ENCODE peak calls at places on chromosomes 11 and 22, in six cellular contexts. X is GM23248, I is AG04450, U is thoracic aorta, H is left ventricle myocardium inferior, R is uterus. M is an unnamed sample.

GRCh38 chr22:41876675-41877074 is 38.2 kb downstream of the SHISA8 start:
- DNase-seq in I (no peak), R (no peak), U (no peak), X (no peak), H (no peak), M (no peak)

GRCh38 chr11:67600324-67601029 is 6.3 kb upstream of the NDUFV1 start:
- DNase-seq in R (no peak), I (no peak), X (no peak), U (no peak), H (no peak), M (no peak)

GRCh38 chr11:130478204-130478701 is 29.8 kb downstream of the ADAMTS15 start:
- DNase-seq in I (peak), H (peak), U (peak), R (peak), X (peak), M (peak)

GRCh38 chr11:8760896-8761295 is 78.3 kb downstream of the RPL27A start:
- DNase-seq in H (no peak), I (peak), U (no peak), R (no peak), X (no peak), M (no peak)

GRCh38 chr11:8206251-8207079 is 37.6 kb upstream of the RIC3 start:
- DNase-seq in X (no peak), H (peak), R (no peak), I (no peak), U (no peak), M (no peak)

GRCh38 chr11:64358536-64358906 is 441 bp upstream of the RPS6KA4 start:
- DNase-seq in H (no peak), U (no peak), I (no peak), R (no peak), X (no peak), M (no peak)

GRCh38 chr11:58059011-58059358 is 28.2 kb downstream of the OR6Q1 start:
- DNase-seq in I (peak), R (no peak), H (no peak), U (no peak), X (peak), M (no peak)

GRCh38 chr11:118921121-118921928 is 4.4 kb downstream of the BCL9L start:
- DNase-seq in R (peak), X (peak), H (peak), I (no peak), U (no peak), M (no peak)

GRCh38 chr22:41910599-41911291 is 4.1 kb downstream of the SHISA8 start:
- DNase-seq in H (peak), R (no peak), X (peak), U (no peak), I (no peak), M (no peak)

GRCh38 chr11:86069408-86070086 is 663 bp upstream of the PICALM start:
- DNase-seq in X (peak), U (peak), H (no peak), I (peak), R (peak), M (peak)

GRCh38 chr11:26227883-26228502 is 103.9 kb upstream of the ANO3 start:
- DNase-seq in I (no peak), X (no peak), U (no peak), R (no peak), H (no peak), M (no peak)

GRCh38 chr11:2657697-2658284 is 42.0 kb downstream of the KCNQ1OT1 start:
- DNase-seq in I (no peak), U (no peak), H (no peak), X (no peak), R (no peak), M (no peak)

GRCh38 chr22:30873086-30873650 is 95.4 kb downstream of the MORC2 start:
- DNase-seq in H (no peak), R (no peak), U (no peak), X (no peak), I (no peak), M (no peak)

GRCh38 chr11:86888164-86888977 is 66.8 kb downstream of the FZD4 start:
- DNase-seq in X (peak), I (peak), H (no peak), R (no peak), U (no peak), M (no peak)

GRCh38 chr11:30062103-30062502 is 45.3 kb upstream of the KCNA4 start:
- DNase-seq in H (no peak), R (no peak), I (no peak), U (no peak), X (no peak), M (no peak)

GRCh38 chr11:94826415-94826814 is 58.3 kb downstream of the AMOTL1 start:
- DNase-seq in U (no peak), I (no peak), R (no peak), X (no peak), H (no peak), M (no peak)

GRCh38 chr11:88421530-88421929 is 84.0 kb upstream of the CTSC start:
- DNase-seq in R (no peak), H (no peak), U (no peak), X (peak), I (no peak), M (no peak)

GRCh38 chr11:32931605-32932004 is 39.0 kb downstream of the QSER1 start:
- DNase-seq in U (no peak), I (no peak), R (no peak), H (no peak), X (no peak), M (no peak)

GRCh38 chr11:46183819-46184218 is 62.6 kb upstream of the PHF21A start:
- DNase-seq in H (no peak), X (peak), I (peak), R (no peak), U (no peak), M (no peak)

GRCh38 chr11:72736452-72737069 is 15.6 kb downstream of the ARAP1 start:
- DNase-seq in U (no peak), R (no peak), X (peak), H (peak), I (no peak), M (no peak)

GRCh38 chr11:65854161-65854592 is 3.8 kb downstream of the CFL1 start:
- DNase-seq in U (no peak), H (no peak), X (no peak), R (no peak), I (no peak), M (no peak)

GRCh38 chr11:8356731-8357504 is 93.2 kb upstream of the LMO1 start:
- DNase-seq in R (peak), H (no peak), I (no peak), U (no peak), X (peak), M (no peak)

GRCh38 chr11:2929880-2930704 is 872 bp upstream of the PHLDA2 start:
- DNase-seq in H (no peak), X (peak), U (no peak), I (peak), R (no peak), M (no peak)

GRCh38 chr11:131408011-131408640 is 37.7 kb downstream of the NTM start:
- DNase-seq in I (no peak), X (peak), R (no peak), H (peak), U (no peak), M (peak)

GRCh38 chr22:41966607-41967240 is 2.5 kb upstream of the SEPTIN3 start:
- DNase-seq in U (no peak), H (no peak), X (peak), R (no peak), I (peak), M (peak)

GRCh38 chr11:72432347-72433287 is 1.7 kb downstream of the CLPB start:
- DNase-seq in H (no peak), R (no peak), U (no peak), X (peak), I (no peak), M (no peak)

GRCh38 chr22:19937616-19938473 is 3.7 kb upstream of the COMT start:
- DNase-seq in H (no peak), X (no peak), I (no peak), U (no peak), R (no peak), M (no peak)

GRCh38 chr11:92628401-92629292 is 340.8 kb upstream of the MTNR1B start:
- DNase-seq in R (no peak), I (no peak), X (peak), U (no peak), H (no peak), M (no peak)

GRCh38 chr11:12402027-12402426 is 24.7 kb downstream of the PARVA start:
- DNase-seq in X (no peak), R (no peak), H (no peak), I (no peak), U (no peak), M (no peak)

GRCh38 chr22:48884786-48885185 is 942.9 kb downstream of the BRD1 start:
- DNase-seq in H (peak), R (peak), U (no peak), I (no peak), X (no peak), M (no peak)

GRCh38 chr11:43935131-43935979 is 7.1 kb upstream of the C11orf96 start:
- DNase-seq in H (no peak), R (no peak), X (no peak), U (no peak), I (no peak), M (no peak)

GRCh38 chr11:112795142-112795815 is 165.9 kb upstream of the NCAM1 start:
- DNase-seq in X (peak), R (no peak), H (no peak), U (no peak), I (no peak), M (peak)

GRCh38 chr11:74018331-74019005 is 9.6 kb upstream of the UCP3 start:
- DNase-seq in I (peak), H (peak), X (peak), R (peak), U (peak), M (no peak)

GRCh38 chr11:62125881-62126280 is 2.1 kb downstream of the INCENP start:
- DNase-seq in X (no peak), R (no peak), U (no peak), I (no peak), H (no peak), M (no peak)

GRCh38 chr11:62127426-62127825 is 3.6 kb downstream of the INCENP start:
- DNase-seq in R (no peak), U (no peak), I (no peak), X (no peak), H (no peak), M (no peak)

GRCh38 chr11:62124186-62125113 is 639 bp downstream of the INCENP start:
- DNase-seq in I (no peak), X (peak), U (no peak), H (peak), R (no peak), M (no peak)

GRCh38 chr11:62123669-62124185 is at the start of gene INCENP:
- DNase-seq in U (peak), X (peak), H (peak), I (peak), R (peak), M (peak)

DNA sequence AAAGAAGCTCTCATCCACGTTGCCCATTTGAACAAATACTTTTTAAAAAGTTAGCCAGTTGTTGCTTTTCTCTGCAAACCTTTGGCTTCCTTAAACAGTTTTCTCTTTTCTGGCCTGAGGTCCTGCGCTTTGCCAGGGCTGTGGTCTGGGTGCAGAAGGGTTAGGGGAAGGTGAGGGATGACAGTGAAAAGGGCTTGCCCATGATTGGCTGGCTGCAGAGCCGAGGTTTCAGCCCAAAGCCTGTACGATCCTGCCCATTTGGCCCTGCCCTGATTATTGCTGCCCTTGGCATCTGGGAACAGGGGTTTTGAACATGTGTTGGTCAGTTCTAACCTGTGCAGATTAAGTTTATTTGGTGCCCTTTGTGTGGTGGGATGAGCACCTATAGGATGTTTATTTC is 1.5 kb downstream of the INCENP start:
- DNase-seq in I (no peak), X (peak), R (no peak), U (no peak), H (no peak), M (no peak)
- H3K27ac ChIP-seq in I (no peak), X (peak), R (no peak), U (no peak), H (no peak), M (peak)

GRCh38 chr22:28703436-28703835 is 23.8 kb upstream of the TTC28 start:
- DNase-seq in U (no peak), I (no peak), H (no peak), X (no peak), R (no peak), M (no peak)

GRCh38 chr22:28706845-28707244 is 27.2 kb upstream of the TTC28 start:
- DNase-seq in H (no peak), I (no peak), X (no peak), R (no peak), U (no peak), M (no peak)

GRCh38 chr22:28702891-28703290 is 23.3 kb upstream of the TTC28 start:
- DNase-seq in X (no peak), H (no peak), U (no peak), I (no peak), R (no peak), M (no peak)
- H3K4me3 ChIP-seq in X (no peak), H (no peak), U (no peak), I (no peak), R (no peak), M (no peak)

DNA sequence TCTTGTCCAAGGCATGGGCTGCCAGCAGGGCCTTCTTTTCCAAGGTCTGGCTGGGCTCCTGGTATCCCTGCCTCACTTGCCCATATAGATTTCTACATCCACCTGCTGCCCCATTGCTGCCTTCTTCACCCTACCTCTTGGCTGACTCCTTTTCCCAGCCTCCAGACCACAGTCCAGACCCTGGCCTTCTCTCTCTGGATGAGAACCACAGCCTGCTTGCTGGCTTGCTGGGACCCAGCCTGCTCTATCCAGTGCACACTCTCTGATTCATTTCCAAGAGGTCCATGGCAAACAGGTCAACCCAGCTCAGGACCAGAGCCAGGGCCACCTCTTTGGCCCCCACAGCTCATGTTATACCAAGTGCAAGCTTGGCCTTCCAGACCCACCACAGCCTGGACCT is 169.4 kb upstream of the BDNF start:
- DNase-seq in I (no peak), X (no peak), R (no peak), H (no peak), U (no peak), M (no peak)
- H3K27ac ChIP-seq in I (no peak), X (no peak), R (no peak), H (no peak), U (no peak), M (no peak)

GRCh38 chr11:122172352-122173073 is 56.5 kb upstream of the BLID start:
- DNase-seq in X (peak), I (peak), U (no peak), R (no peak), H (no peak), M (no peak)
- H3K4me3 ChIP-seq in X (peak), I (no peak), U (no peak), R (no peak), H (no peak), M (no peak)

DNA sequence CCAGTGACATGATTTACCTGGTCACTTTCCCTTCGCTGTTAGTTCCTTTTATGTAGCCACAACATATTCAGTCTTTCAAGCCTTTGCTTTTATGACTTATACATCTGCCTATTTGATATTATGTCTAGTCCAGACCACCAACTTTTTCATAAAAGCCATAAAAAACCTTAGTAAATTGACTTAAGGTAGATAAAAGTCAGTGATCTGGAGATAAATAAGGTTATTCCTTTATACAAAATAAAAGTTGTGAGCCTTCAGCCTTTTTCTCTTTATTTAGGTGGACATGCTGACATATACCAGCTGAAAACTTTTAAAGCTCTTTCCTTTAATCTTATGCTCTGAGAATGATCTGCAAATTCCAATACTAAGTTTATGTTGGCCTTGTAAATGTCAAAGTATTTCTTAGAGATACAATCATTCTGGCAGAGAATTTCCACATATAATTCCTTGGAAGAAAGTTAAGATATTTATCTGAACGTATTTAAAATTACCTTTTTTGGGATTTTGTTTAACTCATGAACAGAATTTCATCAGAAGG is 690.4 kb upstream of the CHORDC1 start:
- DNase-seq in R (no peak), X (no peak), H (no peak), I (no peak), U (no peak), M (no peak)
- H3K27ac ChIP-seq in R (no peak), X (no peak), H (no peak), I (no peak), U (no peak), M (no peak)

GRCh38 chr22:46090631-46091201 is 59.6 kb upstream of the PPARA start:
- DNase-seq in I (no peak), H (peak), X (peak), U (no peak), R (no peak), M (no peak)

GRCh38 chr22:46087816-46088277 is 62.5 kb upstream of the PPARA start:
- DNase-seq in H (peak), X (peak), I (peak), R (peak), U (peak), M (no peak)

GRCh38 chr22:46090051-46090591 is 60.2 kb upstream of the PPARA start:
- DNase-seq in I (no peak), X (peak), H (peak), U (no peak), R (peak), M (no peak)

GRCh38 chr22:46088541-46089311 is 61.6 kb upstream of the PPARA start:
- DNase-seq in H (peak), U (no peak), R (peak), X (peak), I (no peak), M (no peak)

DNA sequence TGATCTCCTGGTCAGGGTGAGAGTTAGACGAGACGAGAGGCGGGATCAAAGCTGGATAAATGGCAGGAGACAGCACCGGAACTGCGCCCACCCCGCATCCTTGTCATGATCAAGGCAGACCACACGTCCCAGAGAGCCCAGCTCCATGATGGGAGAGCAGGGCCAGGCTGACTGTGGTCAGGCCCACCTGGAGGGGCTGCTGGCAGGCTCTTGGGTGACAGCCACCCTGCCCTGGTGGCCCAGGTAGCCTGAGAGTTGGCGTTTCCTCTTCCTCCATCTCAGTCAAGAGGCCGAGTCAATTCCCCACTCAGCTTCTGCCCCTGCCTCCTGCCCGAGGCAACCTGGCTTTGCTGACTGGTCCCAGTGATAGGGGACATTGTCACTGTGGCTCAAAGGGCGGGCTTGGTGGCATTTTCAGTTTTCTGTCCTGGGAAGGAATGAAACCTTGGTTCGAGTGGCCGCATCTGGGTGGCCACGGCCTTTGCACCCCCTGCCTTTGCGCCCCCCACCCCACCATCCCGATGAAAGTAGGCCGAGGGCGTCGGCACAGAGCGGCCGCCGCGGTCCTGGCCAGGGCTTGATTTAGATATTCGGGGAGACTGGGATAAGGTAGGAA is 60.8 kb upstream of the PPARA start:
- DNase-seq in H (peak), X (no peak), R (peak), I (no peak), U (no peak), M (no peak)
- H3K4me3 ChIP-seq in H (peak), X (peak), R (peak), I (no peak), U (peak), M (peak)

DNA sequence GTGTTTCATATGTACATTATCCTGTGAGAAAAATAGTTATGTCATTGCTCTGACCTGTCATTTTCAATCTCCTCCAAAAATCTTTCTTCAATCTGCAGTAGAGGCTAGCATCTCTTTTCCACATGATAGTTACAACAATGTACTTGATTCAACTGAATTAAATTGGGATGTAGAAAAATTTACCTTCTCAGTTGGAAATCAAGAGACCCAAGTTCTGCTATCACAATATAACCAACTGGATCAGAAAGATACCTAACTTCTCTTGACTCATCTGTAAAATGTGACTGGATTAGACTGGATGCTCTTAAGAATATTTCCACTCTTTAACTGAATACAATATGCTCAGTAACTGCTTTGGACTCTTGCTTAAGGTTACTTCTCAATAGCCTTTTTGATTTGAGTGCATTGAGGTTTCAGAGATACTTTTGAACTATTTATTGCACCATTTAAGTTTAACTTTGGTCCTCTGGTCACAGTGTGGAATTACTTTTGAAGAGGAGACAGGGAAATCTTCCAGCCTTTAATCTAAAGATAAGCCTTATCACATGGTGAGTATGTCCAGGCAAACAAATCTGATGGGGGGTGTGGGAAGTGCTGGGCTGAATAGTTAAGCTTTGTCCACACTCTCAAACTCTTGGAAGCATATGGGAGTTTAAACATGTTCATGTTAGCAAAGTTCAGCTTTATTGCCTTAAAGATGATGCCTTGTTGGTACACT is 82.3 kb downstream of the YAP1 start:
- DNase-seq in U (no peak), R (no peak), H (no peak), X (no peak), I (no peak), M (no peak)
- H3K27ac ChIP-seq in U (no peak), R (no peak), H (no peak), X (no peak), I (no peak), M (no peak)

DNA sequence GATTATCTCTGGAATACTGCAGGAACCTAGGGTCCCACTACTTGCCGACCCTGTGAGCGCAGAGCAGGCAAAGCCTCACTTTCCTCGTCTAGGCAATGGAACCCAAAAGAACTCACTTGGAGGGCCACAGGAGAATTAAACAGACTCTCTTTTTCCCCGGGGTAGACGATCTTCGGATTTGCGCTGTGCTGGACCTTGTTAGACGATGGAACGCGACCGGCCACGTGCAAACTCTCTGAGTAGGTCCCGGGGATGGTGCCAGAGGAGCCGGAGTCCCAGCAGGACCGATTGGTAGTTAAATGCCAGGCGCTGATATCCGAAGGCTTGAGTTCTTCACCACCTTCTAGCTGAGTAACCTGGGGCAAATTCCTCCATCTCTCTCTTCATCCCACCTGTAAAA is 1.0 kb upstream of the SLC1A2 start:
- DNase-seq in U (no peak), X (no peak), H (no peak), R (no peak), I (no peak), M (no peak)
- H3K4me3 ChIP-seq in U (peak), X (peak), H (peak), R (no peak), I (no peak), M (peak)